ENCODE peak calls at places on chromosomes 4 and X, in six cellular contexts. P is ELR, T is G401, S is NCI-H345, O is adipocyte, G is HFFc6. U is an unnamed sample.

GRCh38 chr4:8506373-8507250 is 66.0 kb downstream of the TRMT44 start:
- DNase-seq in T (peak; percentile 8), G (peak; percentile 18), S (no peak), O (peak; percentile 46), P (no peak), U (peak; percentile 63)

GRCh38 chr4:181478675-181479074 is 764.5 kb upstream of the TENM3 start:
- DNase-seq in S (no peak), O (no peak), G (no peak), T (no peak), P (peak; percentile 2), U (no peak)

GRCh38 chrX:146154191-146154590 is 336.6 kb downstream of the SLITRK2 start:
- DNase-seq in T (no peak), O (no peak), S (no peak), P (no peak), G (no peak), U (no peak)

GRCh38 chr4:135325264-135325663 is 1123.7 kb upstream of the PABPC4L start:
- DNase-seq in P (no peak), T (no peak), G (no peak), O (no peak), S (no peak), U (no peak)

GRCh38 chr4:156636398-156636797 is 335.2 kb downstream of the PDGFC start:
- DNase-seq in O (no peak), T (no peak), P (no peak), G (no peak), S (no peak), U (no peak)

GRCh38 chr4:80097395-80098177 is 24.6 kb upstream of the ANTXR2 start:
- DNase-seq in G (peak; percentile 62), O (peak; percentile 61), T (no peak), P (peak; percentile 81), S (peak; percentile 14), U (peak; percentile 86)

GRCh38 chr4:98945297-98945850 is 16.4 kb upstream of the EIF4E start:
- DNase-seq in O (no peak), T (no peak), G (peak; percentile 18), P (no peak), S (no peak), U (no peak)

GRCh38 chrX:43566170-43566569 is 89.9 kb upstream of the MAOA start:
- DNase-seq in G (no peak), T (no peak), S (no peak), O (no peak), P (no peak), U (no peak)

GRCh38 chr4:43607400-43607799 is 714.9 kb downstream of the GRXCR1 start:
- DNase-seq in G (no peak), O (no peak), T (no peak), S (no peak), P (no peak), U (no peak)

GRCh38 chr4:37793562-37793961 is 32.9 kb upstream of the PGM2 start:
- DNase-seq in S (peak; percentile 13), O (peak; percentile 60), G (peak; percentile 13), T (peak; percentile 82), P (peak; percentile 28), U (peak; percentile 15)

GRCh38 chr4:84878090-84878489 is 88.4 kb downstream of the WDFY3 start:
- DNase-seq in P (peak; percentile 95), T (no peak), G (peak; percentile 82), S (no peak), O (peak; percentile 74), U (peak; percentile 85)

GRCh38 chrX:81556880-81557279 is 355.0 kb downstream of the SH3BGRL start:
- DNase-seq in P (no peak), O (no peak), T (no peak), S (no peak), G (no peak), U (no peak)

GRCh38 chr4:1047976-1048780 is 36.8 kb downstream of the FGFRL1 start:
- DNase-seq in P (no peak), G (no peak), T (no peak), O (no peak), S (no peak), U (no peak)

GRCh38 chrX:119190251-119190651 is 45.8 kb upstream of the PGRMC1 start:
- DNase-seq in T (peak; percentile 61), P (no peak), O (peak; percentile 5), G (no peak), S (no peak), U (no peak)

GRCh38 chr4:39353478-39354177 is 12.5 kb downstream of the RFC1 start:
- DNase-seq in P (peak; percentile 44), S (no peak), T (no peak), G (peak; percentile 23), O (peak; percentile 77), U (peak; percentile 50)

GRCh38 chr4:2930135-2930805 is 32.9 kb downstream of the NOP14 start:
- DNase-seq in P (no peak), T (no peak), S (no peak), O (no peak), G (no peak), U (no peak)

GRCh38 chr4:57071340-57071739 is 38.8 kb downstream of the IGFBP7 start:
- DNase-seq in S (no peak), T (no peak), G (no peak), O (peak; percentile 84), P (no peak), U (peak; percentile 53)

GRCh38 chr4:151202851-151203455 is 74.0 kb upstream of the PRSS48 start:
- DNase-seq in P (no peak), G (no peak), T (no peak), O (peak; percentile 37), S (no peak), U (peak; percentile 44)

GRCh38 chr4:119765951-119766350 is 137.3 kb upstream of the PDE5A start:
- DNase-seq in O (peak; percentile 46), T (no peak), G (no peak), P (no peak), S (no peak), U (no peak)

GRCh38 chr4:81828991-81829390 is 357.3 kb upstream of the RASGEF1B start:
- DNase-seq in G (no peak), T (peak; percentile 93), O (no peak), P (no peak), S (no peak), U (no peak)

GRCh38 chr4:163448541-163449203 is 24.9 kb downstream of the TKTL2 start:
- DNase-seq in O (peak; percentile 5), T (no peak), S (no peak), P (peak; percentile 76), G (peak; percentile 28), U (peak; percentile 4)

GRCh38 chr4:176340871-176341685 is 21.3 kb downstream of the SPCS3 start:
- DNase-seq in O (peak; percentile 83), T (peak; percentile 75), S (peak; percentile 1), P (peak; percentile 68), G (peak; percentile 25), U (peak; percentile 61)

GRCh38 chr4:1192493-1193205 is 20.3 kb upstream of the SPON2 start:
- DNase-seq in T (no peak), G (no peak), S (no peak), O (no peak), P (peak; percentile 60), U (no peak)

GRCh38 chr4:125433453-125433852 is 118.7 kb downstream of the FAT4 start:
- DNase-seq in P (peak; percentile 6), S (no peak), G (peak; percentile 7), T (no peak), O (peak; percentile 52), U (peak; percentile 34)

GRCh38 chrX:22159071-22159470 is 113.6 kb upstream of the CBLL2 start:
- DNase-seq in P (peak; percentile 45), T (no peak), G (peak; percentile 24), O (peak; percentile 36), S (no peak), U (peak; percentile 11)

GRCh38 chrX:136386821-136387220 is 86.1 kb downstream of the ADGRG4 start:
- DNase-seq in P (no peak), T (no peak), O (no peak), S (no peak), G (no peak), U (no peak)

GRCh38 chr4:169201144-169202124 is 69.3 kb downstream of the SH3RF1 start:
- DNase-seq in T (no peak), O (peak; percentile 63), G (no peak), S (no peak), P (no peak), U (peak; percentile 25)

GRCh38 chr4:109389367-109390118 is 44.1 kb upstream of the SEC24B start:
- DNase-seq in G (no peak), O (peak; percentile 2), T (no peak), S (no peak), P (no peak), U (no peak)

GRCh38 chr4:148163011-148163410 is 279.2 kb downstream of the NR3C2 start:
- DNase-seq in S (no peak), P (no peak), O (peak; percentile 11), G (no peak), T (no peak), U (no peak)

GRCh38 chr4:3320361-3321023 is 27.7 kb downstream of the RGS12 start:
- DNase-seq in P (no peak), S (peak; percentile 23), T (no peak), O (no peak), G (no peak), U (no peak)

GRCh38 chrX:68953331-68953730 is 124.5 kb downstream of the EFNB1 start:
- DNase-seq in P (no peak), G (no peak), T (no peak), S (no peak), O (no peak), U (no peak)

GRCh38 chr4:89929425-89930272 is 35.0 kb downstream of the MMRN1 start:
- DNase-seq in O (no peak), T (no peak), S (no peak), G (no peak), P (peak; percentile 7), U (no peak)

GRCh38 chrX:43605351-43605750 is 50.7 kb upstream of the MAOA start:
- DNase-seq in O (no peak), S (no peak), P (no peak), G (no peak), T (no peak), U (no peak)

GRCh38 chrX:2627272-2627867 is 63.7 kb upstream of the CD99 start:
- DNase-seq in O (peak; percentile 40), G (no peak), P (peak; percentile 65), S (no peak), T (no peak), U (peak; percentile 43)

GRCh38 chr4:158176108-158176507 is 3.3 kb upstream of the GASK1B start:
- DNase-seq in S (no peak), G (peak; percentile 42), T (no peak), P (peak; percentile 70), O (peak; percentile 36), U (peak; percentile 35)

GRCh38 chrX:131816551-131817136 is 206.5 kb upstream of the STK26 start:
- DNase-seq in O (peak; percentile 80), T (peak; percentile 32), G (peak; percentile 4), S (peak; percentile 63), P (peak; percentile 40), U (peak; percentile 74)

GRCh38 chr4:147362868-147363440 is 117.9 kb upstream of the EDNRA start:
- DNase-seq in P (no peak), G (no peak), O (peak; percentile 39), S (peak; percentile 12), T (no peak), U (peak; percentile 31)